ENCODE peak calls at places on chromosomes 12 and 14, in nine cellular contexts. One of them, this sample, is unnamed.

GRCh38 chr12:124737040-124737419 is 126.6 kb downstream of the SCARB1 start:
- DNase-seq in stomach: no peak
- DNase-seq in sigmoid colon: no peak
- DNase-seq in suprapubic skin: no peak
- DNase-seq in SK-N-SH: no peak
- DNase-seq in Panc1: no peak
- DNase-seq in H1: no peak
- DNase-seq in vagina: no peak
- DNase-seq in GM23338: no peak
- DNase-seq in this sample: no peak

GRCh38 chr12:103705098-103705497 is 118.0 kb downstream of the STAB2 start:
- DNase-seq in vagina: no peak
- DNase-seq in sigmoid colon: no peak
- DNase-seq in SK-N-SH: no peak
- DNase-seq in stomach: no peak
- DNase-seq in H1: no peak
- DNase-seq in GM23338: no peak
- DNase-seq in suprapubic skin: no peak
- DNase-seq in Panc1: no peak
- DNase-seq in this sample: no peak

GRCh38 chr14:30389134-30389900 is 169.6 kb upstream of the G2E3 start:
- DNase-seq in GM23338: no peak
- DNase-seq in stomach: no peak
- DNase-seq in vagina: no peak
- DNase-seq in suprapubic skin: no peak
- DNase-seq in SK-N-SH: no peak
- DNase-seq in H1: no peak
- DNase-seq in sigmoid colon: no peak
- DNase-seq in Panc1: no peak
- DNase-seq in this sample: no peak

GRCh38 chr14:38255673-38256357 is at the start of gene CLEC14A:
- DNase-seq in H1: peak; percentile 3
- DNase-seq in GM23338: peak; percentile 70
- DNase-seq in vagina: no peak
- DNase-seq in SK-N-SH: no peak
- DNase-seq in stomach: no peak
- DNase-seq in sigmoid colon: no peak
- DNase-seq in Panc1: no peak
- DNase-seq in suprapubic skin: peak; percentile 65
- DNase-seq in this sample: no peak

GRCh38 chr12:107337354-107338095 is 244.2 kb upstream of the CRY1 start:
- DNase-seq in vagina: no peak
- DNase-seq in sigmoid colon: no peak
- DNase-seq in Panc1: no peak
- DNase-seq in H1: no peak
- DNase-seq in GM23338: no peak
- DNase-seq in stomach: no peak
- DNase-seq in SK-N-SH: no peak
- DNase-seq in suprapubic skin: no peak
- DNase-seq in this sample: no peak

GRCh38 chr14:97458302-97459137 is 661.3 kb downstream of the VRK1 start:
- DNase-seq in Panc1: no peak
- DNase-seq in vagina: no peak
- DNase-seq in GM23338: peak; percentile 83
- DNase-seq in sigmoid colon: no peak
- DNase-seq in SK-N-SH: peak; percentile 12
- DNase-seq in suprapubic skin: peak; percentile 54
- DNase-seq in stomach: peak; percentile 38
- DNase-seq in H1: peak; percentile 23
- DNase-seq in this sample: no peak

GRCh38 chr12:89058393-89058792 is 293.9 kb downstream of the DUSP6 start:
- DNase-seq in GM23338: no peak
- DNase-seq in H1: no peak
- DNase-seq in sigmoid colon: no peak
- DNase-seq in Panc1: no peak
- DNase-seq in stomach: no peak
- DNase-seq in SK-N-SH: no peak
- DNase-seq in vagina: no peak
- DNase-seq in suprapubic skin: no peak
- DNase-seq in this sample: no peak

GRCh38 chr14:70317969-70318634 is 41.4 kb downstream of the COX16 start:
- DNase-seq in stomach: peak; percentile 47
- DNase-seq in sigmoid colon: no peak
- DNase-seq in suprapubic skin: no peak
- DNase-seq in Panc1: peak; percentile 12
- DNase-seq in GM23338: peak; percentile 82
- DNase-seq in H1: peak; percentile 23
- DNase-seq in vagina: no peak
- DNase-seq in SK-N-SH: peak; percentile 63
- DNase-seq in this sample: peak; percentile 35

GRCh38 chr12:131126662-131127173 is 173.0 kb downstream of the ADGRD1 start:
- DNase-seq in Panc1: no peak
- DNase-seq in sigmoid colon: peak; percentile 47
- DNase-seq in H1: no peak
- DNase-seq in GM23338: no peak
- DNase-seq in suprapubic skin: no peak
- DNase-seq in vagina: peak; percentile 49
- DNase-seq in stomach: no peak
- DNase-seq in SK-N-SH: no peak
- DNase-seq in this sample: no peak

GRCh38 chr12:41992692-41993215 is 151.9 kb downstream of the GXYLT1 start:
- DNase-seq in Panc1: no peak
- DNase-seq in vagina: no peak
- DNase-seq in H1: no peak
- DNase-seq in sigmoid colon: no peak
- DNase-seq in SK-N-SH: no peak
- DNase-seq in stomach: no peak
- DNase-seq in GM23338: no peak
- DNase-seq in suprapubic skin: no peak
- DNase-seq in this sample: no peak

GRCh38 chr12:24901975-24902461 is 46.9 kb downstream of the BCAT1 start:
- DNase-seq in SK-N-SH: no peak
- DNase-seq in stomach: no peak
- DNase-seq in vagina: no peak
- DNase-seq in suprapubic skin: no peak
- DNase-seq in GM23338: peak; percentile 81
- DNase-seq in Panc1: no peak
- DNase-seq in sigmoid colon: no peak
- DNase-seq in H1: no peak
- DNase-seq in this sample: peak; percentile 81

GRCh38 chr14:79051711-79052094 is 881.5 kb downstream of the NRXN3 start:
- DNase-seq in vagina: no peak
- DNase-seq in GM23338: no peak
- DNase-seq in Panc1: no peak
- DNase-seq in H1: no peak
- DNase-seq in stomach: no peak
- DNase-seq in sigmoid colon: no peak
- DNase-seq in SK-N-SH: no peak
- DNase-seq in suprapubic skin: no peak
- DNase-seq in this sample: no peak

GRCh38 chr12:101959607-101960006 is 82.2 kb downstream of the DRAM1 start:
- DNase-seq in suprapubic skin: no peak
- DNase-seq in GM23338: no peak
- DNase-seq in Panc1: no peak
- DNase-seq in SK-N-SH: no peak
- DNase-seq in H1: no peak
- DNase-seq in stomach: no peak
- DNase-seq in sigmoid colon: no peak
- DNase-seq in vagina: no peak
- DNase-seq in this sample: no peak

GRCh38 chr12:101966496-101966895 is 89.1 kb downstream of the DRAM1 start:
- DNase-seq in GM23338: no peak
- DNase-seq in SK-N-SH: no peak
- DNase-seq in Panc1: no peak
- DNase-seq in sigmoid colon: no peak
- DNase-seq in H1: no peak
- DNase-seq in stomach: no peak
- DNase-seq in vagina: no peak
- DNase-seq in suprapubic skin: no peak
- DNase-seq in this sample: no peak

GRCh38 chr12:101963703-101964102 is 86.3 kb downstream of the DRAM1 start:
- DNase-seq in GM23338: no peak
- DNase-seq in sigmoid colon: no peak
- DNase-seq in vagina: no peak
- DNase-seq in suprapubic skin: no peak
- DNase-seq in H1: no peak
- DNase-seq in Panc1: no peak
- DNase-seq in SK-N-SH: peak; percentile 5
- DNase-seq in stomach: peak; percentile 42
- DNase-seq in this sample: no peak

GRCh38 chr12:101967506-101967905 is 90.1 kb downstream of the DRAM1 start:
- DNase-seq in stomach: no peak
- DNase-seq in vagina: no peak
- DNase-seq in H1: no peak
- DNase-seq in Panc1: no peak
- DNase-seq in GM23338: no peak
- DNase-seq in sigmoid colon: no peak
- DNase-seq in suprapubic skin: no peak
- DNase-seq in SK-N-SH: no peak
- DNase-seq in this sample: no peak

GRCh38 chr12:101962486-101962885 is 85.1 kb downstream of the DRAM1 start:
- DNase-seq in suprapubic skin: no peak
- DNase-seq in SK-N-SH: no peak
- DNase-seq in sigmoid colon: no peak
- DNase-seq in Panc1: no peak
- DNase-seq in stomach: no peak
- DNase-seq in GM23338: no peak
- DNase-seq in H1: no peak
- DNase-seq in vagina: no peak
- DNase-seq in this sample: no peak
- TF ChIP-seq POLR2AphosphoS5 in suprapubic skin: no peak
- TF ChIP-seq POLR2AphosphoS5 in SK-N-SH: no peak
- TF ChIP-seq POLR2AphosphoS5 in sigmoid colon: no peak
- TF ChIP-seq POLR2AphosphoS5 in Panc1: no peak
- TF ChIP-seq POLR2AphosphoS5 in stomach: no peak
- TF ChIP-seq POLR2AphosphoS5 in GM23338: no peak
- TF ChIP-seq POLR2AphosphoS5 in H1: no peak
- TF ChIP-seq POLR2AphosphoS5 in vagina: no peak
- TF ChIP-seq POLR2AphosphoS5 in this sample: no peak

DNA sequence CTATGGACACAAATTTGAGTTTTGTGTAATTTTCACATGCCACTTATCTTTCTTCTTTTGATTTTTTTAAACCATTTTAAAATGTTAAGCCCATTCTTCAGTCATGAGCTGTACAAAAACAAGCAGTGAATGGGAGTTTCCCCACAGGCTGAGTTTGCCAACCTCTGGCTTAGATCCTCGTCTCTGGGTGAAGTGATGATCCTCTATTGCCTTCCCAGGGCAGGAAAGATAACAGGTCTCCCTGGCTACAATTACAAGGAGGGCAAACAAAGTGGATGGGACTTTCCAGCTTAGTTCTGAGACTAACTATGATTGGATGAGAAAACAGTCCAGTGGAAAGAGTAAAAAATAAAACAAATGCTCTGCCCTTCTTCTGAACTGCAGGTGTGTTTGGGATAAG is 203.7 kb downstream of the SPTSSA start:
- DNase-seq in stomach: no peak
- DNase-seq in Panc1: no peak
- DNase-seq in GM23338: no peak
- DNase-seq in SK-N-SH: no peak
- DNase-seq in sigmoid colon: no peak
- DNase-seq in vagina: no peak
- DNase-seq in suprapubic skin: no peak
- DNase-seq in H1: no peak
- DNase-seq in this sample: no peak
- H3K4me1 ChIP-seq in stomach: no peaks in the 10 kb centered on the region
- H3K4me1 ChIP-seq in Panc1: no peaks in the 10 kb centered on the region
- H3K4me1 ChIP-seq in GM23338: no peaks in the 10 kb centered on the region
- H3K4me1 ChIP-seq in SK-N-SH: no peaks in the 10 kb centered on the region
- H3K4me1 ChIP-seq in sigmoid colon: peaks cover 8% of the 10 kb centered on the region
- H3K4me1 ChIP-seq in vagina: no peaks in the 10 kb centered on the region
- H3K4me1 ChIP-seq in suprapubic skin: peaks cover 8% of the 10 kb centered on the region
- H3K4me1 ChIP-seq in H1: no peaks in the 10 kb centered on the region
- H3K4me1 ChIP-seq in this sample: no peaks in the 10 kb centered on the region

DNA sequence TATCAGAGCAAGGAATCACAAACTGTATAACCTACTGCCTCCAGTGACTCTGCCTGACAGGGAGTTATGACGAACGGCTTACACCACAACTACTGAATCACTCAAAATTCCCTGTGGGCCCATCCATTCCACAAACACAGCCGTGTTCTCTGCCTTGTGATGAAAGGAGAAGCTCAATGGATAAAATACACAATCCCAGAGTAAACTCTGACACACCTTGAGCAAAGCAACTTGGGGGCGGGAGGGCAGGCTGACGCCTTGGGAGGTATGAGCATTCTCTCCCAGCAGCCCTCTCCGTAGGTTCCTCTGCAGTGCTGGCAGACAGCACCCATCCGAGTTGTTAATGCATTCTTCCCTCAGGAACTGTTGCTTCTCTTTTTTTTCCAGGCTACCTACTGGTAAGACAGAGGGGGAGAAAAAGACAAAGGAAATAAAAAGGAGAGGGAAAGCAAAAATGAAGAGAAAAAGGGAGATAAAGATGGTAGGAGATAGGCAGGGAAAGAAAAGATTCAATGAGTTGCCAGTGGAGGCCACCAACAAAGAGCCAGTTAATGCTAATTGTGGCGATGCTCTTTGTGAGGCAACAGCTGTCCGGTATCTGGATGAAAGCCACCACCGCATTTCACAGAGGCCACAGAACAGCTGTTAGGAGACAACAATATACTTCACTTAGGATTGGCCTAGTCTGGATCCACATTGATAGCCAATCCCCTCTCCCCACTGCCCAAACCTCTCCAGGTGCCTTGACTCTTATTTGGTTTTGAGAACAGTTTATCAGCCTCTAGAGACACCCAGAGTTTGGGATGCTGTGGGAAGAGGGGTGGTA is 4.7 kb upstream of the DIO2 start:
- DNase-seq in sigmoid colon: no peak
- DNase-seq in SK-N-SH: no peak
- DNase-seq in H1: no peak
- DNase-seq in GM23338: peak; percentile 19
- DNase-seq in Panc1: peak; percentile 24
- DNase-seq in suprapubic skin: no peak
- DNase-seq in vagina: no peak
- DNase-seq in stomach: peak; percentile 30
- DNase-seq in this sample: no peak
- TF ChIP-seq CTCF in sigmoid colon: no peak
- TF ChIP-seq CTCF in SK-N-SH: no peak
- TF ChIP-seq CTCF in H1: no peak
- TF ChIP-seq CTCF in GM23338: no peak
- TF ChIP-seq CTCF in Panc1: no peak
- TF ChIP-seq CTCF in suprapubic skin: no peak
- TF ChIP-seq CTCF in vagina: no peak
- TF ChIP-seq CTCF in stomach: no peak
- TF ChIP-seq CTCF in this sample: no peak

DNA sequence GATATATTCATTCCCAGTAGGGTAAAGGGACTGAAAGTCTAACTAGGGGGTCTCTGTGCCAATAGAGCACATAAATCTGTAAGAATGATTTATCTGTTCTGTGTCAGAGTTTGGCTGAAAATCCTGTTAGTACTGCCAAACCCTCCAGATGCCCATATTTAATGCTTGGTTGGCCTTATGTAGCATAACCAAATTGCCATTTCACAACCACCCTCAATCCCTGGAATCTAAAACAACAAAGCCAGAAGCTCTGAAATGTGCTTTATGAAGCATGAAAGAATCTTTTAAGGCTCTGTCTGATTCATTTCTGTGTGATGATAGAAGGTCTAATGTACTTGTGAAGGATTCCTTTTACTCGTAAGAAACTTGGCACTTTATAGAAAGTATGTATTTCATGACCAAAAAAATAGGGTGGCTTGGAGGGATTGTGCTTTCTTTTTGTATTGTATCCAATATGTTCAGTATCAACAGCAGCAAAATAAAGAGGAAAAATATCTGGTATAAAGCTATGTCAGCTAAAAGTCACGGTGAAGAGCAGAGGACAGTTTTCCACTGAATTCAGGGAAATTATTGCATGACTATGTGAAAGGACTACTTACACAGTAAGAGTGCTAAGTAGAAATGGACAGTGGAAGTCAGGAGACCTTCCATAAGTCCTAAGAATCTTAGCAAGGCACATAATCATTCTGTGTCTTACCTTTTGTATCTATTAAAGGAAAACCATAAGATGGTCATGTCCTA is 19.1 kb downstream of the TSHR start:
- DNase-seq in GM23338: no peak
- DNase-seq in stomach: no peak
- DNase-seq in suprapubic skin: no peak
- DNase-seq in sigmoid colon: no peak
- DNase-seq in vagina: no peak
- DNase-seq in H1: no peak
- DNase-seq in Panc1: no peak
- DNase-seq in SK-N-SH: no peak
- DNase-seq in this sample: no peak
- TF ChIP-seq POLR2AphosphoS5 in GM23338: no peak
- TF ChIP-seq POLR2AphosphoS5 in stomach: no peak
- TF ChIP-seq POLR2AphosphoS5 in suprapubic skin: no peak
- TF ChIP-seq POLR2AphosphoS5 in sigmoid colon: no peak
- TF ChIP-seq POLR2AphosphoS5 in vagina: no peak
- TF ChIP-seq POLR2AphosphoS5 in H1: no peak
- TF ChIP-seq POLR2AphosphoS5 in Panc1: no peak
- TF ChIP-seq POLR2AphosphoS5 in SK-N-SH: no peak
- TF ChIP-seq POLR2AphosphoS5 in this sample: no peak